ENCODE peak calls at places on chromosome 14, in nine cellular contexts. Z is GM23338, D is GM23248, J is thyroid gland, T is ascending aorta, Y is right atrium auricular region, S is fibroblast of lung, X is A549, B is RWPE2. I is an unnamed sample.
A peak's percentile ranks its signal among the peaks of the same experiment; 100 is the strongest.

GRCh38 chr14:95304342-95304741 is 15.4 kb downstream of the CLMN start:
- DNase-seq in Y (no peak), X (no peak), S (no peak), D (no peak), T (no peak), Z (no peak), J (no peak), B (no peak), I (no peak)

GRCh38 chr14:91904956-91905645 is 37.8 kb upstream of the TC2N start:
- DNase-seq in T (no peak), J (no peak), S (no peak), Y (no peak), Z (no peak), X (no peak), B (no peak), D (no peak), I (no peak)

GRCh38 chr14:75242546-75243273 is 35.9 kb upstream of the FOS start:
- DNase-seq in B (peak; percentile 77), Y (no peak), S (peak; percentile 85), J (no peak), T (no peak), D (peak; percentile 91), Z (no peak), X (no peak), I (peak; percentile 50)

GRCh38 chr14:101705733-101706508 is 55.6 kb upstream of the PPP2R5C start:
- DNase-seq in B (peak; percentile 56), S (peak; percentile 34), D (peak; percentile 34), T (no peak), Y (no peak), J (peak; percentile 46), Z (peak; percentile 68), X (no peak), I (no peak)

GRCh38 chr14:20383032-20383431 is 30.3 kb downstream of the TEP1 start:
- DNase-seq in D (no peak), X (no peak), J (no peak), B (no peak), Z (no peak), Y (no peak), S (no peak), T (no peak), I (no peak)

GRCh38 chr14:70585221-70585620 is 15.2 kb downstream of the MED6 start:
- DNase-seq in X (peak; percentile 21), T (no peak), S (no peak), Z (peak; percentile 25), Y (no peak), D (peak; percentile 10), J (no peak), B (no peak), I (no peak)

GRCh38 chr14:65810326-65810725 is 397.8 kb downstream of the FUT8 start:
- DNase-seq in Y (no peak), J (peak; percentile 7), D (no peak), X (no peak), T (no peak), B (no peak), S (no peak), Z (no peak), I (no peak)

GRCh38 chr14:34222867-34223266 is 239.2 kb downstream of the SPTSSA start:
- DNase-seq in D (no peak), J (no peak), Y (no peak), B (no peak), X (no peak), T (no peak), S (no peak), Z (peak; percentile 5), I (no peak)

GRCh38 chr14:20503905-20504304 is 1.4 kb upstream of the RNASE10 start:
- DNase-seq in Y (no peak), B (no peak), D (no peak), S (no peak), X (no peak), J (no peak), T (no peak), Z (no peak), I (no peak)

GRCh38 chr14:52044791-52045522 is 23.9 kb downstream of the NID2 start:
- DNase-seq in T (peak; percentile 79), B (no peak), S (peak; percentile 91), Z (no peak), J (peak; percentile 59), X (peak; percentile 20), D (peak; percentile 97), Y (no peak), I (no peak)

GRCh38 chr14:35158951-35159653 is 36.8 kb downstream of the PRORP start:
- DNase-seq in B (no peak), S (no peak), Y (no peak), Z (no peak), D (no peak), T (no peak), J (no peak), X (no peak), I (no peak)

GRCh38 chr14:103105580-103106168 is 11.1 kb downstream of the EXOC3L4 start:
- DNase-seq in D (no peak), Y (no peak), B (no peak), S (no peak), Z (no peak), X (no peak), T (no peak), J (no peak), I (no peak)

GRCh38 chr14:60944206-60944605 is 36.7 kb downstream of the TRMT5 start:
- DNase-seq in Z (no peak), J (no peak), D (peak; percentile 15), X (no peak), B (no peak), Y (no peak), T (no peak), S (peak; percentile 42), I (no peak)

GRCh38 chr14:57835751-57836150 is 30.1 kb downstream of the SLC35F4 start:
- DNase-seq in X (no peak), Y (no peak), Z (peak; percentile 43), J (no peak), S (no peak), D (no peak), B (no peak), T (no peak), I (no peak)

GRCh38 chr14:64906022-64906421 is 8.2 kb upstream of the CHURC1 start:
- DNase-seq in D (no peak), T (no peak), X (no peak), Y (no peak), S (no peak), B (no peak), J (no peak), Z (no peak), I (no peak)

GRCh38 chr14:103896578-103896977 is 31.7 kb upstream of the TDRD9 start:
- DNase-seq in X (no peak), Y (no peak), B (no peak), D (no peak), T (no peak), S (no peak), J (no peak), Z (no peak), I (no peak)

GRCh38 chr14:72450473-72451044 is 443.3 kb downstream of the DPF3 start:
- DNase-seq in Z (no peak), T (no peak), X (no peak), Y (no peak), B (no peak), D (no peak), S (no peak), J (no peak), I (no peak)

DNA sequence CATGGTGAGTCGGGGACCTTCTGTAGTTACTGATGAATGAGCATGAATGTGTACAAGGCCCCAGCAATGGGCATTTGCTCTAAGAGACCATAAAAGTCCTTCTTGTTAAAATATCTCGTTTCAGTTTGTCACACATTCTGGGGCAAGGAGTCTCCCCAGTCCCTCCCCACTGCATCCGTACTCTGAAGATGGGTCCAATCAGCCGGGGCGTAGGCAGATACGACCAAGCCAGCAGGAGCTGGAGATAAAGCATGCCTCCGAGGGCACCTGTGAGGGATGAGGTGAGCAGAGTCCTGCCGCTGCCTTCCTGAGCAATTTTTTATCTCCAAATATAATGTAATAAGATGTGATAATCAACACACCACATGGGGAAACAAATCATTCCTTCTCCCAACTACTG is 528.5 kb downstream of the BCL11B start:
- DNase-seq in T (no peak), S (no peak), B (no peak), Z (no peak), Y (peak; percentile 40), J (no peak), X (no peak), D (no peak), I (no peak)
- H3K4me1 ChIP-seq in T (no peaks in the 10 kb centered on the region), S (no peaks in the 10 kb centered on the region), B (no peaks in the 10 kb centered on the region), Z (no peaks in the 10 kb centered on the region), Y (no peaks in the 10 kb centered on the region), J (no peaks in the 10 kb centered on the region), X (no peaks in the 10 kb centered on the region), D (no peaks in the 10 kb centered on the region), I (no peaks in the 10 kb centered on the region)

GRCh38 chr14:63045612-63046320 is 508 bp upstream of the KCNH5 start:
- DNase-seq in B (peak; percentile 57), T (no peak), Z (peak; percentile 94), J (peak; percentile 3), X (peak; percentile 37), D (peak; percentile 36), S (peak; percentile 54), Y (no peak), I (peak; percentile 22)
- H3K4me3 ChIP-seq in B (peak overlapping the region; percentile 27), T (peak overlapping the region; percentile 45), Z (peak overlapping the region; percentile 79), J (no peak overlapping the region), X (peak overlapping the region; percentile 45), D (peak overlapping the region; percentile 22), S (peak overlapping the region; percentile 53), Y (peak overlapping the region; percentile 40), I (peak overlapping the region; percentile 33)

GRCh38 chr14:99568567-99569560 is 35.1 kb downstream of the CCDC85C start:
- DNase-seq in J (peak; percentile 67), T (no peak), S (peak; percentile 73), Y (peak; percentile 66), D (peak; percentile 36), Z (no peak), B (no peak), X (no peak), I (peak; percentile 76)
- H3K4me1 ChIP-seq in J (peaks cover 65% of the 10 kb centered on the region), T (no peaks in the 10 kb centered on the region), S (peaks cover 17% of the 10 kb centered on the region), Y (no peaks in the 10 kb centered on the region), D (peaks cover under 1% of the 10 kb centered on the region), Z (peaks cover 45% of the 10 kb centered on the region), B (peaks cover 74% of the 10 kb centered on the region), X (peaks cover 94% of the 10 kb centered on the region), I (peaks cover 56% of the 10 kb centered on the region)

GRCh38 chr14:77270361-77271112 is 469 bp downstream of the NGB start:
- DNase-seq in S (no peak), Z (peak; percentile 51), X (no peak), Y (no peak), B (no peak), T (no peak), D (peak; percentile 6), J (no peak), I (no peak)
- H3K4me3 ChIP-seq in S (no peak overlapping the region), Z (peak overlapping the region; percentile 61), X (peak overlapping the region; percentile 24), Y (peak overlapping the region; percentile 15), B (peak overlapping the region; percentile 8), T (no peak overlapping the region), D (no peak overlapping the region), J (no peak overlapping the region), I (peak overlapping the region; percentile 15)

I was measured in testis.